ENCODE peak calls at places on chromosomes 16 and 17, in four cellular contexts. Z is neural progenitor cell, E is GM23248, F is GM23338. A is an unnamed sample.

GRCh38 chr16:86458457-86458777 is 51.9 kb upstream of the FOXF1 start:
- DNase-seq in Z (no peak), E (no peak), F (no peak), A (no peak)

GRCh38 chr16:87550510-87550961 is 51.8 kb upstream of the JPH3 start:
- DNase-seq in Z (peak; percentile 63), E (peak; percentile 41), F (peak; percentile 69), A (peak; percentile 36)

GRCh38 chr16:49452568-49452967 is 79.0 kb downstream of the C16orf78 start:
- DNase-seq in Z (peak; percentile 52), E (no peak), F (peak; percentile 67), A (no peak)

GRCh38 chr17:58329035-58329807 is 626 bp upstream of the TSPOAP1 start:
- DNase-seq in Z (peak; percentile 46), E (no peak), F (peak; percentile 77), A (peak; percentile 37)

GRCh38 chr16:77585852-77586251 is 136.5 kb upstream of the NUDT7 start:
- DNase-seq in Z (no peak), E (peak; percentile 35), F (no peak), A (peak; percentile 34)

GRCh38 chr17:75036643-75037268 is 10.0 kb downstream of the ATP5PD start:
- DNase-seq in Z (no peak), E (peak; percentile 97), F (peak; percentile 72), A (peak; percentile 83)

GRCh38 chr17:71405101-71405500 is 715.7 kb upstream of the SOX9 start:
- DNase-seq in Z (no peak), E (no peak), F (no peak), A (no peak)

GRCh38 chr17:64295146-64295545 is 32.1 kb upstream of the TEX2 start:
- DNase-seq in Z (no peak), E (no peak), F (no peak), A (no peak)

GRCh38 chr17:17900615-17901520 is 64.1 kb upstream of the SREBF1 start:
- DNase-seq in Z (no peak), E (peak; percentile 94), F (no peak), A (peak; percentile 69)

GRCh38 chr16:28193530-28194423 is 18.0 kb downstream of the XPO6 start:
- DNase-seq in Z (no peak), E (peak; percentile 92), F (no peak), A (peak; percentile 67)

DNA sequence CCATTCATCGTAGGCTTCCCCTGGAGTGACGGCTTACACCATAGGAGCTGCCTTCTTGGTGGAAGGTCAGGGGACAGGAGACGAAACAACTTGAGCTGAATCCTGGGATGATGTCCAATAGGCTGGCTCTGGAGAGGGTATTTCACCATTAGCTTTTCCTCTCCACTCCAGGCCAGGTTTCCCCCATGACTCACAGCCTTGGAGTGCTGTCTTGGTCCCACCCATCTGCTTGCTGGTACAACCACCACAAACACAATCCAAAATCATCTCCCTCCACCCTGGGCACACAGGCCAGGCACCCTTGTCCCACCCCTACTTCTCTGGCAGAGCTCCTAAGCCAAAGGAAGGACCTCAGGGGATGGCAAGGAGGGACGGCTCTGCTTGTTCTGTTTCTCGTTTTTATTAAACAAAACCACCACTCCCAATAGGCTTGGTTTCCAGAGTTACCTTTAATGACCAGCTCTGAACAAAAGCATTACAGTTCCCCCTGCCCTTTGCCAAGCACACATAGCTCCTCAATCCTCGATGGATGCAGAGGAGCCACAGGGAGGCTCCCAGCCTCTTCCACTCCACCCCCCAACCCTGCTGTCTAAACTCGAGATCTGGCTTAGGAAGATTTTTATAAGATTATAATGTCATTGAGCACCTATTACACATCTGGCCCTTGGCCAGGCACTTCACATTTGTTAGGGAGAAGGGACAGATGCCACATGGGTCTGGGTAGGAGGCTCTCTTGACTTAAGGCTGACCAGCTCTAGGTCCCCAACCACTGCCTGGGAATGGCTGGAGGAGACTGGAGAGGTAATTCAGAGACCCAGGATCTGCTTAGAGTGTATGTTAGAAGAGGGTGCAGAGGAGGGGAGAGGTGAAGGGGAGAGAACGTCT is 13.3 kb downstream of the CAVIN1 start:
- DNase-seq in Z (no peak), E (peak; percentile 97), F (no peak), A (no peak)
- H3K4me3 ChIP-seq in Z (no peak overlapping the region), E (peak overlapping the region; percentile 45), F (no peak overlapping the region), A (no peak overlapping the region)

GRCh38 chr17:29616300-29617048 is 6.2 kb downstream of the CORO6 start:
- DNase-seq in Z (no peak), E (no peak), F (peak; percentile 36), A (no peak)
- TF ChIP-seq EZH2 in Z (peak; percentile 72), E (no peak), F (peak; percentile 8), A (no peak)

GRCh38 chr16:79668502-79668901 is 68.0 kb upstream of the MAF start:
- DNase-seq in Z (no peak), E (no peak), F (no peak), A (no peak)
- H3K4me3 ChIP-seq in Z (no peak overlapping the region), E (no peak overlapping the region), F (no peak overlapping the region), A (no peak overlapping the region)

DNA sequence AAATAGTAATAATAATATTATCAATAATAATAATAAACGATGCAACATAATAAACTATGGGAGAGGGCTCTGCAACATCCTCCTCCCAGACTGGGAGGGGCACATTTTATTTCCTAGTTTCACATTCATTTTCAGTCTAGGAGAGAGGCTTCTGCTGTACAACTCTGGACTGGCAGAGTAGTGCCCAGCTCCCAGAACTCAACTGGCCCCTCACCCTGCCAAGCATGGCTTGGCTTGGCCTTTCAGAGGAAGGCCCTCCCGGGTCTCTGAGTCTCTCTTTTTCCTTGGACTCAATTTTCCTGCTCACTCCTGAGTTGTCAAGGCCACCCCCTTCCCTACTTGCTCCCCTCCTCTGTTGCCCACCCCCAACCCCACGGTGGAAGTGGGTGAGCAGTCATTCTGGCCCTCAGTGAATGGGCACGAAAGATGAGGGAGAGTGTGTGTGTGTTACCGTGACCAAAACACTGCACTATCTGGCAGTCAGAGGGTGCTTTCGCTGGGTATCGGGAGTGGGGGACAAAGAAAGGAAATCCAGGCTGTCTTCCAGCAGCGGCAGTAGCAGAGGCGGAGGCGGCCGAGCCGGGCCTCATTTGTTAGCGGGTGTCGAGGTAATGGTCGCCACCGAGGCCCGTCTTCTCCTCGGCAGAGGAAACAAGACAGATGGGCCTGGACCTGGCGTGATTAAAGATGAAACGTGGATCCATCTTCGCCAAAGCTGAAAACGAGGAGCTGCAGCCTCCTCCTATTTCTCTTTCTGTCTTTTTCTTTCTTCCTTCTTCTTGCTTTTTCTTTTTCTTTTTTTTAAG is 2.3 kb downstream of the HOXB4 start:
- DNase-seq in Z (peak; percentile 52), E (no peak), F (no peak), A (no peak)
- TF ChIP-seq EZH2 in Z (no peak), E (no peak), F (peak; percentile 88), A (no peak)

DNA sequence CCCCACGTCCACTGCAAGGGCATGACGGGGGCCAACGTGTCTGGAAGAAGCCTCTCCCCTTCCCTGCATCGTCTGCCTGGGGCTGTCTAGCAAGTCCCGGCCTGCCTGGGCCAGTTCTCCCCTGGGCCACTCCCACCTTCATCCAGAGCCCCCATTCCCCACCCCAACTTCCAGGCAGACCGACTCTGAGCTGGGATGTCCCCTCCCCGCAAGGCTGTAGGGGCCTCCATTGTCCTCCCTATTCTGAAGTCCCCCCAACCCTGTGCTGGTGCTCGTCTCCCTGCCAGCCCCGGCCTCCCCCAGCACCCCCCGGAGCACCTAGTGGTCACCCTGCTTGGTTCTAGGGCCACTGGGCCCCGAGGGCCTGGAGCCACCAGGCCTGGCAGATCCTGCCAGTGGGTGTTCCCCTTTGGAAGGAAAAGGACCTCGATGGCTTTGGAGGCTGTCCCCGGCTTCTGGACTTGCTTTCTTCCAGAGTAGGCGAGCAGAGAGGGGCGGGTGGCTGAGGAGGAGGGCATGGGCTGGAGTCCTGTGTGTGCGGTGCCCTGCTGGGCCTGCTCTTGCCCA is 4.8 kb downstream of the GLIS2 start:
- DNase-seq in Z (no peak), E (no peak), F (no peak), A (no peak)
- H3K4me3 ChIP-seq in Z (no peak overlapping the region), E (no peak overlapping the region), F (no peak overlapping the region), A (no peak overlapping the region)

DNA sequence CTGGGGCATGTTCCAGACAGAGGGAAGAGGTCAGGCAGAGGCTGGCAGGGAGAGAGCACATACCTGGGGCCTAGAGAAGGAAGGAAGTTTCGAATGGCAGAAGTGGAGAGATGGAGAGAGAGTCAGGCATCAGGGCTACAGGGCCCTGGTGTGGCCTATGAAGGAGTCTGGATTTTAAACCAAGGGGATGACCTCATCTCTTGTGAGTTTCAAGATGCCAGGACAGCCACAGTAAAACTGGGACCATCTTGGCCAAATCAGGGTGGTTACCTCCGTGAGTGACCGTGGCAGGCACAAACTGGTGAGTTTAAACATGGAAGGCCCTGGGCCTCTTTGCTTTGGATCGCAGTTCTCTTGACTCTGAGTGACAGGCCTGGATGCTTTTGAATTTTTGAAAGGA is 7.6 kb upstream of the ATP2C2 start:
- DNase-seq in Z (no peak), E (no peak), F (no peak), A (no peak)
- TF ChIP-seq EZH2 in Z (no peak), E (no peak), F (no peak), A (no peak)

GRCh38 chr16:57036315-57036714 is 47.0 kb downstream of the NLRC5 start:
- DNase-seq in Z (no peak), E (no peak), F (no peak), A (no peak)

GRCh38 chr16:57032931-57033330 is 43.6 kb downstream of the NLRC5 start:
- DNase-seq in Z (no peak), E (no peak), F (no peak), A (no peak)

GRCh38 chr16:57039148-57039812 is 49.9 kb downstream of the NLRC5 start:
- DNase-seq in Z (no peak), E (peak; percentile 58), F (no peak), A (no peak)

GRCh38 chr16:57038151-57038550 is 48.8 kb downstream of the NLRC5 start:
- DNase-seq in Z (no peak), E (peak; percentile 66), F (no peak), A (no peak)

GRCh38 chr16:57036945-57037344 is 47.6 kb downstream of the NLRC5 start:
- DNase-seq in Z (no peak), E (no peak), F (no peak), A (no peak)
- H3K4me3 ChIP-seq in Z (no peak overlapping the region), E (no peak overlapping the region), F (no peak overlapping the region), A (no peak overlapping the region)

DNA sequence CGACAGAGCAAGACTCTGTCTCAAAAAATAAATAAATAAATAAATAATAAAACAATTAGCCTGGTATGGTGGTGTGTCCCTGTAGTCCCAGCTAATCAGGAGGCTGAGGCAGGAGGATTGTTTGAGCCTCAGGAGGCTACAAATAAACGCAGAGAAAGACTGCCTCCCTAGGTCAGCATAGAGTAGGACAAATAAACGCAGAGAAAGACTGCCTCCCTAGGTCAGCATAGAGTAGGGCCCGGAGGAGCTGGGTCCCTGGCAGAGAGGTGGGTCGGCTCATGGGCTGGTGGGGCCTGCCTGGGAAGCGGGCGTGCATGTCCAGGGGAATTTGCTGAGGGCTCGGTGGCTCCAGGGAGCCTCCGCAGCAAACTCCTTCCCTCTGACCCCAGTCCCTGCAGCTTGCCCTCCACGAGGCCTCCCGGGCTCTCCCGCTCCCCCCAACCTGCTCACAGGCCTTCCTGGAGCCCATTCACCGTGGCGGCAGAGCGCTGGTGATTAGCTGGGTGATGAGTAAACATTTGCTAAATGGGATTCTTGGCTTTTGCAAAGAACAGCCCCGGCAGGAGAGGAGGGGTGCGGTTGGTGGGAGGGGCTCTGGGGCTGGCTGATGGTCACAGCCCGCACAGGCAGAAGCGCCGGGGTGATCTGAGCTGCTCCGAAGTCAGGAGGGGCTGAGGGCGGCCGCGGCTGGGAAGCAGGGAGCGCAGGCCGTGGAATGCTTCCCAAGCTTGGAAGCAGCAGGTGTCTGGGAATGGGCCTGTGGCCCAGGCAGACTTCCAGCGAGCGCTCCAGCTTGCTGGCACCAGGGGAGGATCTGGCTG is 93.2 kb downstream of the RTN4RL1 start:
- DNase-seq in Z (peak; percentile 92), E (peak; percentile 39), F (peak; percentile 76), A (no peak)
- TF ChIP-seq EZH2 in Z (no peak), E (no peak), F (no peak), A (no peak)

DNA sequence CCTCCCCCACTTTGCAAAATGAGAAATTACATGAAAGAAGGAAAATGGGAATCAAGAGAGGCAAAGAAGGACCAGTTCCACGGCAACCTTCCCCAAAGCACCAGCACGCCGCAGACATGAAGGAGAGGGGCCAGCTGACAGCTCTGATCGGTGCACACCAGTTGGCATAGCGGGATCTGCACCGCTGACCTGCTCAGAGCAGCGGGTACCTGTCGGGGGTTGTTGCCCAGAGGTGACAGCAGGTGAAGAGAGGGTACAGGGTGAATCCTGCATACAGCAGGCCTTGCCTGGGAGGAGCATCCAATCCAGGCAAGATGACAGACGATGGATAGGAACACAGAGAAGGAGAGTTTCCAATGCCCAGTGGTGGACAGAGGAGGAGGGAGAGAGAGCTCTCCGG is 24.1 kb downstream of the CEP295NL start:
- DNase-seq in Z (no peak), E (no peak), F (no peak), A (no peak)
- H3K4me3 ChIP-seq in Z (no peak overlapping the region), E (peak overlapping the region; percentile 40), F (no peak overlapping the region), A (no peak overlapping the region)

A was measured in A673.